ENCODE peak calls at places on chromosomes 13 and 19, in nine cellular contexts. E is HCT116, L is GM23338, Q is A549, Y is HepG2, H is SK-N-SH, Z is K562, D is HL-60, W is GM12878. J is an unnamed sample.

GRCh38 chr13:53873558-53873957 is 844.9 kb downstream of the OLFM4 start:
- DNase-seq in E (no peak), D (no peak), Q (no peak), Z (no peak), Y (no peak), W (no peak), H (peak; percentile 2), L (peak; percentile 42), J (no peak)

GRCh38 chr19:46925548-46925950 is 64.8 kb downstream of the ARHGAP35 start:
- DNase-seq in L (no peak), Y (peak; percentile 93), H (no peak), Q (peak; percentile 69), E (no peak), W (no peak), D (no peak), Z (no peak), J (no peak)

GRCh38 chr19:16064209-16064889 is 11.9 kb upstream of the TPM4 start:
- DNase-seq in Q (no peak), E (no peak), H (no peak), D (no peak), Z (no peak), Y (no peak), L (no peak), W (no peak), J (no peak)

GRCh38 chr13:44921931-44922758 is 67.1 kb downstream of the NUFIP1 start:
- DNase-seq in Z (no peak), L (no peak), H (no peak), Y (peak; percentile 81), W (no peak), E (peak; percentile 29), D (no peak), Q (peak; percentile 59), J (peak; percentile 72)

GRCh38 chr19:46898731-46899130 is 37.9 kb downstream of the ARHGAP35 start:
- DNase-seq in E (no peak), Y (no peak), L (peak; percentile 33), Q (no peak), W (no peak), Z (no peak), D (no peak), H (no peak), J (no peak)

GRCh38 chr13:84649853-84650252 is 767.6 kb upstream of the SLITRK1 start:
- DNase-seq in D (no peak), L (no peak), Z (no peak), E (no peak), Y (no peak), W (no peak), H (no peak), Q (no peak), J (no peak)

GRCh38 chr13:39597828-39598227 is 5.2 kb downstream of the LHFPL6 start:
- DNase-seq in Z (no peak), Y (no peak), L (no peak), D (no peak), W (no peak), H (no peak), E (no peak), Q (no peak), J (no peak)

GRCh38 chr19:3249408-3249807 is 24.9 kb downstream of the CELF5 start:
- DNase-seq in L (peak; percentile 80), W (no peak), Q (peak; percentile 32), Z (peak; percentile 92), Y (peak; percentile 27), H (peak; percentile 64), E (peak; percentile 33), D (no peak), J (no peak)

GRCh38 chr13:94195715-94196114 is 283.8 kb downstream of the DCT start:
- DNase-seq in H (no peak), W (no peak), L (no peak), Q (no peak), D (no peak), Z (no peak), Y (no peak), E (no peak), J (no peak)

GRCh38 chr13:107003911-107004310 is 436.0 kb upstream of the ARGLU1 start:
- DNase-seq in L (no peak), D (no peak), W (no peak), Q (no peak), Y (no peak), E (no peak), Z (no peak), H (no peak), J (no peak)

GRCh38 chr19:33231511-33231910 is 5.9 kb upstream of the SLC7A10 start:
- DNase-seq in W (no peak), D (no peak), Y (no peak), H (no peak), L (no peak), Q (no peak), Z (no peak), E (no peak), J (no peak)

DNA sequence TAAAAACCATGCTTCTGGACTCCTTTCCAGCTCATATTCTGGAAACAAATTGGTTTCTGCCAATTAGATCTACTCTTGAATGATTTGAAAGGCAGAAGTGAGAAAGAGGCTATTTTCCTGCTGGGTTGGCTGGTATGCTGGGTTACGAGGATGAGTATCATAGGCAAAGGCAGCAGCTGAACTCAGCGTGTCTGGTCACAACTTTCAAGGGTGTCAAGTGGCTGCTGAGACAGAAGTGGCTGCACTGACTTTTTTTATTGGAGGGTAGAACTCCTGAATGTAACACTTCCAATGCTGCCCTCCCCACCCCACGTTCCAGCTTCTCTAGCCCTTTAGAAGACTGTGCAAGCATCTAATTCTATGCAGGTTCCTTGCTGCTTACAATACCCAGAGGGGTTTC is 8.3 kb upstream of the DZIP1 start:
- DNase-seq in W (no peak), E (no peak), Z (no peak), L (no peak), Q (no peak), Y (no peak), D (no peak), H (no peak), J (no peak)
- TF ChIP-seq REST in W (no peak), E (no peak), Z (no peak), L (no peak), Q (no peak), Y (no peak), D (no peak), H (no peak), J (no peak)

GRCh38 chr13:28719227-28719562 is 425 bp upstream of the SLC46A3 start:
- DNase-seq in L (peak; percentile 61), W (no peak), E (no peak), Y (no peak), Q (no peak), H (no peak), Z (no peak), D (no peak), J (no peak)
- TF ChIP-seq CTCF in L (no peak), W (no peak), E (no peak), Y (no peak), Q (no peak), H (no peak), Z (no peak), D (no peak), J (no peak)

GRCh38 chr19:1238373-1239303 is 833 bp upstream of the CBARP start:
- DNase-seq in L (no peak), D (no peak), Q (no peak), Y (no peak), E (no peak), W (no peak), H (no peak), Z (no peak), J (no peak)
- H3K4me3 ChIP-seq in L (peak overlapping the region; percentile 57), D (peak overlapping the region; percentile 51), Q (peak overlapping the region; percentile 63), Y (peak overlapping the region; percentile 77), E (peak overlapping the region; percentile 47), W (no peak overlapping the region), H (peak overlapping the region; percentile 87), Z (peak overlapping the region; percentile 55), J (peak overlapping the region; percentile 29)

GRCh38 chr19:55094456-55095259 is 19.0 kb downstream of the EPS8L1 start:
- DNase-seq in D (no peak), L (peak; percentile 88), W (no peak), E (no peak), H (no peak), Z (no peak), Y (no peak), Q (no peak), J (no peak)
- TF ChIP-seq REST in D (no peak), L (no peak), W (no peak), E (no peak), H (no peak), Z (no peak), Y (no peak), Q (no peak), J (no peak)

J was measured in Panc1.